ENCODE peak calls at places on chromosomes 4 and X, in four cellular contexts. One of them, this sample, is unnamed.

GRCh38 chrX:50978920-50979660 is 68.6 kb downstream of the BMP15 start:
- DNase-seq in natural killer cell: no peak
- DNase-seq in left kidney: no peak
- DNase-seq in heart left ventricle: peak; percentile 4
- DNase-seq in this sample: no peak

GRCh38 chr4:98793658-98794057 is 135.2 kb upstream of the TSPAN5 start:
- DNase-seq in heart left ventricle: no peak
- DNase-seq in natural killer cell: no peak
- DNase-seq in left kidney: no peak
- DNase-seq in this sample: no peak

GRCh38 chrX:23844502-23845138 is 61.6 kb downstream of the SAT1 start:
- DNase-seq in left kidney: peak; percentile 23
- DNase-seq in natural killer cell: no peak
- DNase-seq in heart left ventricle: peak; percentile 6
- DNase-seq in this sample: no peak

GRCh38 chrX:45322382-45322781 is 121.7 kb upstream of the DIPK2B start:
- DNase-seq in natural killer cell: no peak
- DNase-seq in left kidney: peak; percentile 60
- DNase-seq in heart left ventricle: peak; percentile 8
- DNase-seq in this sample: no peak

GRCh38 chr4:78622253-78622979 is 70.8 kb downstream of the ANXA3 start:
- DNase-seq in natural killer cell: no peak
- DNase-seq in heart left ventricle: no peak
- DNase-seq in left kidney: no peak
- DNase-seq in this sample: no peak

GRCh38 chr4:168832746-168833575 is 177.1 kb downstream of the CBR4 start:
- DNase-seq in heart left ventricle: peak; percentile 48
- DNase-seq in natural killer cell: peak; percentile 17
- DNase-seq in left kidney: peak; percentile 78
- DNase-seq in this sample: no peak

GRCh38 chrX:19543951-19544359 is 28.6 kb upstream of the MAP3K15 start:
- DNase-seq in heart left ventricle: no peak
- DNase-seq in left kidney: no peak
- DNase-seq in natural killer cell: no peak
- DNase-seq in this sample: no peak

GRCh38 chrX:31036895-31037294 is 34.9 kb downstream of the FTHL17 start:
- DNase-seq in heart left ventricle: peak; percentile 19
- DNase-seq in left kidney: peak; percentile 58
- DNase-seq in natural killer cell: no peak
- DNase-seq in this sample: peak; percentile 4

GRCh38 chrX:19544693-19545305 is 29.5 kb upstream of the MAP3K15 start:
- DNase-seq in left kidney: peak; percentile 74
- DNase-seq in natural killer cell: no peak
- DNase-seq in heart left ventricle: peak; percentile 23
- DNase-seq in this sample: peak; percentile 24

This sample was measured in naive B cell.